ENCODE peak calls at places on chromosomes 11 and 22, in four cellular contexts. One of them, this sample, is unnamed.

GRCh38 chr11:64246874-64247728 is at the start of gene PPP1R14B:
- DNase-seq in WTC11: peak
- DNase-seq in HepG2: peak
- DNase-seq in A549: peak
- DNase-seq in this sample: peak

GRCh38 chr11:130051077-130051476 is 18.6 kb upstream of the APLP2 start:
- DNase-seq in WTC11: no peak
- DNase-seq in HepG2: no peak
- DNase-seq in A549: no peak
- DNase-seq in this sample: no peak

GRCh38 chr11:23569547-23569946 is 709.3 kb upstream of the CCDC179 start:
- DNase-seq in WTC11: no peak
- DNase-seq in HepG2: no peak
- DNase-seq in A549: no peak
- DNase-seq in this sample: peak

GRCh38 chr22:25942126-25942988 is 200.4 kb downstream of the MYO18B start:
- DNase-seq in WTC11: no peak
- DNase-seq in HepG2: no peak
- DNase-seq in A549: no peak
- DNase-seq in this sample: no peak

GRCh38 chr11:61406991-61407728 is 14.8 kb downstream of the TMEM216 start:
- DNase-seq in WTC11: no peak
- DNase-seq in HepG2: no peak
- DNase-seq in A549: no peak
- DNase-seq in this sample: no peak

GRCh38 chr22:25069758-25070461 is 117.4 kb downstream of the KIAA1671 start:
- DNase-seq in WTC11: no peak
- DNase-seq in HepG2: no peak
- DNase-seq in A549: no peak
- DNase-seq in this sample: peak

GRCh38 chr11:110373061-110373702 is 56.6 kb upstream of the FDX1 start:
- DNase-seq in WTC11: no peak
- DNase-seq in HepG2: no peak
- DNase-seq in A549: no peak
- DNase-seq in this sample: peak

GRCh38 chr11:116073854-116074837 is 569.9 kb upstream of the CADM1 start:
- DNase-seq in WTC11: no peak
- DNase-seq in HepG2: no peak
- DNase-seq in A549: no peak
- DNase-seq in this sample: no peak

GRCh38 chr11:8098361-8098760 is 17.4 kb downstream of the TUB start:
- DNase-seq in WTC11: no peak
- DNase-seq in HepG2: no peak
- DNase-seq in A549: no peak
- DNase-seq in this sample: no peak

GRCh38 chr22:39518996-39519680 is 1.2 kb upstream of the ATF4 start:
- DNase-seq in WTC11: no peak
- DNase-seq in HepG2: no peak
- DNase-seq in A549: peak
- DNase-seq in this sample: no peak

GRCh38 chr22:46501701-46502100 is 35.7 kb downstream of the CELSR1 start:
- DNase-seq in WTC11: no peak
- DNase-seq in HepG2: no peak
- DNase-seq in A549: no peak
- DNase-seq in this sample: peak

GRCh38 chr11:133414503-133414902 is 117.8 kb downstream of the OPCML start:
- DNase-seq in WTC11: no peak
- DNase-seq in HepG2: no peak
- DNase-seq in A549: no peak
- DNase-seq in this sample: no peak

GRCh38 chr11:8832571-8833260 is 78.3 kb upstream of the AKIP1 start:
- DNase-seq in WTC11: peak
- DNase-seq in HepG2: no peak
- DNase-seq in A549: no peak
- DNase-seq in this sample: no peak

GRCh38 chr11:77395460-77396175 is 78.3 kb downstream of the PAK1 start:
- DNase-seq in WTC11: no peak
- DNase-seq in HepG2: no peak
- DNase-seq in A549: no peak
- DNase-seq in this sample: no peak

GRCh38 chr22:40210814-40211213 is 33.1 kb downstream of the TNRC6B start:
- DNase-seq in WTC11: no peak
- DNase-seq in HepG2: no peak
- DNase-seq in A549: no peak
- DNase-seq in this sample: no peak

GRCh38 chr11:6682936-6683861 is at the start of gene MRPL17:
- DNase-seq in WTC11: peak
- DNase-seq in HepG2: peak
- DNase-seq in A549: peak
- DNase-seq in this sample: peak

GRCh38 chr22:29336751-29337490 is 21.4 kb upstream of the RASL10A start:
- DNase-seq in WTC11: no peak
- DNase-seq in HepG2: no peak
- DNase-seq in A549: no peak
- DNase-seq in this sample: no peak

GRCh38 chr11:8371516-8371884 is 107.8 kb upstream of the LMO1 start:
- DNase-seq in WTC11: no peak
- DNase-seq in HepG2: no peak
- DNase-seq in A549: no peak
- DNase-seq in this sample: no peak

GRCh38 chr22:46763051-46763705 is 728 bp downstream of the TBC1D22A start:
- DNase-seq in WTC11: no peak
- DNase-seq in HepG2: no peak
- DNase-seq in A549: no peak
- DNase-seq in this sample: peak

GRCh38 chr11:41522391-41522790 is 62.9 kb upstream of the LRRC4C start:
- DNase-seq in WTC11: no peak
- DNase-seq in HepG2: no peak
- DNase-seq in A549: no peak
- DNase-seq in this sample: no peak

DNA sequence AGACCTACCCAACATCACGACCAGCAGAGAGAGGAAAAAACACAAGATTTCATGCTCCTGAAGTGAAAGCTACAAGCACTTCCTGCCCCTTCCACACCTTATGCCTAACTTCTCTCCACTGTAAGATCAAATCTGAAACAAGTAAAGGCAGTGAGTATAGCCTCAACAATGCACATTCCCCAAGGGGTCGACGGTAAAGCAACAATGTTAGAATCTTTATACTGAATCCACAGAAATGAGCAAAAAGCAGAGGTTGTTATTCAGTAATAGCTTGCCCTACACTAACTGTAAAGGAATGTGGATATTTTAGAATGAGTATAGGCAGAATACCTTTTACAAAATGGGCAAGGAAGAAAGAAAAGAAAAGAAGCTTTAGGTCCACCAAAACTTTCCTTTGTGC is 15.6 kb downstream of the ARFGAP3 start:
- DNase-seq in WTC11: no peak
- DNase-seq in HepG2: no peak
- DNase-seq in A549: no peak
- DNase-seq in this sample: no peak
- TF ChIP-seq JUN in WTC11: no peak
- TF ChIP-seq JUN in HepG2: no peak
- TF ChIP-seq JUN in A549: no peak
- TF ChIP-seq JUN in this sample: no peak

GRCh38 chr11:18749681-18750319 is 23.8 kb upstream of the IGSF22 start:
- DNase-seq in WTC11: peak
- DNase-seq in HepG2: peak
- DNase-seq in A549: peak
- DNase-seq in this sample: peak
- TF ChIP-seq JUN in WTC11: no peak
- TF ChIP-seq JUN in HepG2: no peak
- TF ChIP-seq JUN in A549: no peak
- TF ChIP-seq JUN in this sample: peak

GRCh38 chr11:29263971-29264682 is 752.7 kb downstream of the KCNA4 start:
- DNase-seq in WTC11: no peak
- DNase-seq in HepG2: no peak
- DNase-seq in A549: no peak
- DNase-seq in this sample: no peak

GRCh38 chr11:29260939-29261705 is 755.7 kb downstream of the KCNA4 start:
- DNase-seq in WTC11: no peak
- DNase-seq in HepG2: peak
- DNase-seq in A549: peak
- DNase-seq in this sample: peak

GRCh38 chr11:29256580-29256979 is 760.2 kb downstream of the KCNA4 start:
- DNase-seq in WTC11: no peak
- DNase-seq in HepG2: no peak
- DNase-seq in A549: no peak
- DNase-seq in this sample: no peak

GRCh38 chr11:29258411-29258810 is 758.4 kb downstream of the KCNA4 start:
- DNase-seq in WTC11: no peak
- DNase-seq in HepG2: no peak
- DNase-seq in A549: no peak
- DNase-seq in this sample: no peak

DNA sequence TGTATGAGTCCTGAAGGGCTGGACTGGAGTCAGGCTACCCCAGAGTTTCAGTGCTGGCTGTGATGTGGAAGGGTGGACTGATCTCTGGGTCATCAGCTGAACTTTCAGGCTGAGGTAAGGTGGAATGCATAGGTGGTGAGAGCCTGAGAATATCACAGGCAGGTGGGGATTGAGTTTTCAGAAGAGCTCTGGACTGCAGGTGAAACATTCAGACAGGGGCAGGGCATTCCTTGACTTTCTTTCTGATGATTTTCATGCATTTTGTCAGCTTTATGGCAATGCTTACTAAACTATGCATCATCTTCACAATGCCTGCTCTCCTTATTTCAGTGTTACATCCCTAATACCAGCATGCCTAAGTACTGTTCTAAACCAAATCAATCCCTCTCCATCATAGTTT is 755.0 kb downstream of the KCNA4 start:
- DNase-seq in WTC11: no peak
- DNase-seq in HepG2: no peak
- DNase-seq in A549: no peak
- DNase-seq in this sample: no peak
- TF ChIP-seq JUN in WTC11: no peak
- TF ChIP-seq JUN in HepG2: no peak
- TF ChIP-seq JUN in A549: no peak
- TF ChIP-seq JUN in this sample: no peak

GRCh38 chr11:69938206-69938605 is 119.0 kb upstream of the FGF3 start:
- DNase-seq in WTC11: no peak
- DNase-seq in HepG2: no peak
- DNase-seq in A549: no peak
- DNase-seq in this sample: no peak

GRCh38 chr11:69941546-69942332 is 122.5 kb upstream of the FGF3 start:
- DNase-seq in WTC11: peak
- DNase-seq in HepG2: no peak
- DNase-seq in A549: no peak
- DNase-seq in this sample: no peak

GRCh38 chr11:69942333-69942820 is 123.2 kb upstream of the FGF3 start:
- DNase-seq in WTC11: peak
- DNase-seq in HepG2: no peak
- DNase-seq in A549: no peak
- DNase-seq in this sample: no peak

GRCh38 chr11:69940246-69940610 is 121.0 kb upstream of the FGF3 start:
- DNase-seq in WTC11: peak
- DNase-seq in HepG2: no peak
- DNase-seq in A549: no peak
- DNase-seq in this sample: no peak

DNA sequence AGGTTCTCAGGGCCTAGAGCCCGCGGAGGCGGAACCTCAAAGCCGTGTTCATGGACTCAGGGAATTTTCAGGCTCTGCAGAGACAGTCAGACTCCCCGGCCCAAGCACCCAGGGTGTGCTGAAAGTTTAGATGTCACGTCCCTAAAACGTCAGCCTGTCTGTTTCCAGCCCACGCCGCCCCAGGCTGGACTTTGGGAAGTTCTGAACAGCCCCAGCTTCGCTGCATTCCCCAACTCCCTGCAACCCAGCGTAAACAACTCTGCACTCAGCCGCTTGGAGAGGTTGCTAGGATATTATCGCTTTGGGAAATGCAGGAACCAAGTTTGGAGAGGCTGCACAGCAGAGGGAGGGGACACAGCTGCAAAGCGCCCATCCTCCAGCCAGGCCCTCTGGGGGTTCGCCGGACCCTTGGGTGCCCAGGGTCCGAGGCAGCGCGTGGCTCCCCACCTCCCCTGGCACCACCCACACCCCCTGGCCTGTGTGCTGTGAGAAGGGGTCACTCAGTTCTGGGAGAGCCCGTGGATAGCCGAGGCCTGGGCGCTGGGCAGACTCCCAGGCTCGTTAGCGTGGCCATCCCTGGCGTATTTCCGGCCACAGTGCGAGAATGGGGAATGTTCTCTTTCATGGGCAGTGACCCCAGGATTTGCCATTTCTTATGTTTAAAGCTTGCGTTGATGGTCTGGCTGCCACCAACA is 120.5 kb upstream of the FGF3 start:
- DNase-seq in WTC11: peak
- DNase-seq in HepG2: no peak
- DNase-seq in A549: no peak
- DNase-seq in this sample: peak
- TF ChIP-seq JUN in WTC11: no peak
- TF ChIP-seq JUN in HepG2: no peak
- TF ChIP-seq JUN in A549: no peak
- TF ChIP-seq JUN in this sample: no peak

GRCh38 chr22:23565288-23565941 is 14.7 kb downstream of the IGLL1 start:
- DNase-seq in WTC11: peak
- DNase-seq in HepG2: no peak
- DNase-seq in A549: no peak
- DNase-seq in this sample: no peak

GRCh38 chr22:23564276-23564675 is 15.8 kb downstream of the IGLL1 start:
- DNase-seq in WTC11: no peak
- DNase-seq in HepG2: no peak
- DNase-seq in A549: no peak
- DNase-seq in this sample: no peak

GRCh38 chr22:23565942-23566715 is 14.0 kb downstream of the IGLL1 start:
- DNase-seq in WTC11: peak
- DNase-seq in HepG2: peak
- DNase-seq in A549: no peak
- DNase-seq in this sample: no peak

GRCh38 chr22:23562186-23562585 is 17.9 kb downstream of the IGLL1 start:
- DNase-seq in WTC11: no peak
- DNase-seq in HepG2: no peak
- DNase-seq in A549: no peak
- DNase-seq in this sample: no peak

GRCh38 chr22:23563111-23563510 is 17.0 kb downstream of the IGLL1 start:
- DNase-seq in WTC11: no peak
- DNase-seq in HepG2: no peak
- DNase-seq in A549: no peak
- DNase-seq in this sample: no peak
- TF ChIP-seq JUN in WTC11: no peak
- TF ChIP-seq JUN in HepG2: no peak
- TF ChIP-seq JUN in A549: no peak
- TF ChIP-seq JUN in this sample: no peak

DNA sequence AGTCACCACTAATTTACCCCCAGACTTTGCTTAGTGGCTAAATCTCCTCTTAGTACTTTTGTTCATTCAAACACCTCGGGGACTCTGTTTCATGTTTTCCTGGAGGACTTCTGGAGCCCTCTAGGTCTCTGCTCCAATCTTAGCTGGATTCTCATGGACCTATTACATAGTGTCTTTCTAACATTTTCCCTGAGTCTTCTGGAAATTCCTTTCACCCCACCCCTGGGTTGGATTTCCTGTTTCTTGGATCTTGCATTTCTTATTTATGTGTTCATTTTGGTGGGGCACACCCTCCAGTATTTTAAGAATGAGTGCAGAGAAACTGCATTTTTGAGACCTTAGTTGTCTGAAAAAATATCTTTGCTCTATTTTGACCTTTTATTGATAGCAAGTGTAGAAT is 220.1 kb downstream of the BLID start:
- DNase-seq in WTC11: no peak
- DNase-seq in HepG2: no peak
- DNase-seq in A549: no peak
- DNase-seq in this sample: no peak
- TF ChIP-seq JUN in WTC11: no peak
- TF ChIP-seq JUN in HepG2: no peak
- TF ChIP-seq JUN in A549: no peak
- TF ChIP-seq JUN in this sample: no peak

This sample was measured in endothelial cell of umbilical vein.